ENCODE peak calls at places on chromosomes 5 and 9, in ten cellular contexts. P, V, Q, C, I, F, M, D, G and X are unnamed samples.

GRCh38 chr5:106873558-106873957 is 797.2 kb downstream of the EFNA5 start:
- DNase-seq in G (no peak), V (no peak), I (peak; percentile 67), P (no peak), F (no peak), C (no peak), M (no peak), D (peak; percentile 10), Q (no peak), X (no peak)

GRCh38 chr5:763998-764781 is 20.3 kb downstream of the ZDHHC11B start:
- DNase-seq in M (no peak), D (no peak), Q (no peak), P (no peak), F (no peak), C (peak; percentile 60), G (peak; percentile 2), V (no peak), I (no peak), X (no peak)

GRCh38 chr5:147519380-147519779 is 9.5 kb upstream of the DPYSL3 start:
- DNase-seq in D (no peak), F (no peak), V (no peak), G (no peak), M (no peak), P (no peak), I (no peak), Q (no peak), C (no peak), X (no peak)

GRCh38 chr5:78720234-78720985 is 71.8 kb upstream of the LHFPL2 start:
- DNase-seq in C (no peak), I (no peak), D (no peak), V (no peak), P (no peak), M (peak; percentile 11), G (no peak), F (no peak), Q (no peak), X (no peak)

GRCh38 chr5:176676361-176676824 is 29.1 kb downstream of the TSPAN17 start:
- DNase-seq in V (no peak), I (no peak), C (peak; percentile 80), M (no peak), Q (peak; percentile 60), F (no peak), D (peak; percentile 42), G (peak; percentile 47), P (no peak), X (no peak)

GRCh38 chr9:134054891-134055811 is 12.7 kb downstream of the BRD3 start:
- DNase-seq in M (no peak), Q (no peak), P (no peak), D (no peak), F (no peak), C (peak; percentile 55), V (no peak), I (peak; percentile 40), G (no peak), X (no peak)

GRCh38 chr5:134551891-134552290 is 26.4 kb downstream of the JADE2 start:
- DNase-seq in D (peak; percentile 48), C (no peak), Q (no peak), G (no peak), F (no peak), V (no peak), P (no peak), M (no peak), I (no peak), X (no peak)

GRCh38 chr9:105151686-105151995 is 92.8 kb upstream of the SLC44A1 start:
- DNase-seq in P (no peak), C (no peak), M (no peak), V (no peak), Q (no peak), F (no peak), I (no peak), D (no peak), G (no peak), X (no peak)

GRCh38 chr5:472076-472655 is 29.2 kb downstream of the EXOC3 start:
- DNase-seq in P (peak; percentile 20), C (peak; percentile 69), V (no peak), D (no peak), F (peak; percentile 9), Q (no peak), M (no peak), I (peak; percentile 56), G (peak; percentile 64), X (no peak)

GRCh38 chr5:103111458-103111857 is 8.5 kb downstream of the GIN1 start:
- DNase-seq in D (no peak), G (no peak), I (peak; percentile 51), F (no peak), Q (no peak), M (no peak), V (no peak), P (no peak), C (no peak), X (no peak)

GRCh38 chr9:121915304-121915625 is 177.8 kb downstream of the TTLL11 start:
- DNase-seq in F (no peak), I (no peak), Q (no peak), C (no peak), D (no peak), G (no peak), V (no peak), M (no peak), P (no peak), X (no peak)

GRCh38 chr5:5235685-5236084 is 95.6 kb downstream of the ADAMTS16 start:
- DNase-seq in C (no peak), F (no peak), D (no peak), V (no peak), I (no peak), G (no peak), Q (peak; percentile 22), P (no peak), M (no peak), X (no peak)